ENCODE peak calls at places on chromosomes 6 and 20, in eight cellular contexts. W is NAMALWA; U is A172; Z is stimulated activated CD4-positive, alpha-beta T cell treated with anti-CD3 and anti-CD28 coated beads, Interleukin-15, amount 100 ng/mL, for 1 hour; E is lower lobe of right lung; Y is tibial artery; Q is mesenchymal stem cell; J is uterus. R is an unnamed sample.

GRCh38 chr6:37017606-37018005 is 12.2 kb downstream of the FGD2 start:
- DNase-seq in W (no peak), U (no peak), Z (no peak), E (no peak), Y (no peak), Q (no peak), J (no peak), R (no peak)

GRCh38 chr20:50040432-50041237 is 57.9 kb downstream of the SNAI1 start:
- DNase-seq in W (no peak), U (no peak), Z (no peak), E (no peak), Y (no peak), Q (no peak), J (no peak), R (no peak)

GRCh38 chr6:26224940-26225847 is 138.0 kb downstream of the HFE start:
- DNase-seq in W (no peak), U (no peak), Z (no peak), E (no peak), Y (no peak), Q (peak), J (no peak), R (peak)

GRCh38 chr20:50932881-50933280 is 1.6 kb upstream of the ADNP start:
- DNase-seq in W (no peak), U (no peak), Z (no peak), E (no peak), Y (no peak), Q (no peak), J (no peak), R (no peak)

GRCh38 chr20:64242797-64243475 is 12.6 kb upstream of the PCMTD2 start:
- DNase-seq in W (no peak), U (no peak), Z (no peak), E (peak), Y (no peak), Q (no peak), J (no peak), R (no peak)

GRCh38 chr6:36371231-36371630 is 16.2 kb downstream of the ETV7 start:
- DNase-seq in W (no peak), U (no peak), Z (no peak), E (no peak), Y (peak), Q (no peak), J (no peak), R (no peak)

GRCh38 chr6:9878535-9878934 is 536.3 kb downstream of the TFAP2A start:
- DNase-seq in W (no peak), U (no peak), Z (no peak), E (no peak), Y (no peak), Q (no peak), J (no peak), R (no peak)

GRCh38 chr6:125983246-125983945 is 2.9 kb upstream of the TRMT11 start:
- DNase-seq in W (no peak), U (peak), Z (no peak), E (no peak), Y (no peak), Q (peak), J (no peak), R (no peak)

GRCh38 chr20:60201198-60201597 is 243.0 kb downstream of the CDH26 start:
- DNase-seq in W (no peak), U (no peak), Z (no peak), E (no peak), Y (no peak), Q (no peak), J (no peak), R (no peak)

GRCh38 chr6:158758464-158758863 is 60.7 kb downstream of the EZR start:
- DNase-seq in W (no peak), U (no peak), Z (no peak), E (no peak), Y (no peak), Q (peak), J (no peak), R (peak)

GRCh38 chr20:18879262-18879661 is 65.7 kb downstream of the SCP2D1 start:
- DNase-seq in W (no peak), U (peak), Z (no peak), E (no peak), Y (no peak), Q (no peak), J (no peak), R (no peak)

GRCh38 chr6:77180367-77180766 is 282.9 kb downstream of the HTR1B start:
- DNase-seq in W (no peak), U (no peak), Z (no peak), E (no peak), Y (no peak), Q (no peak), J (no peak), R (no peak)

GRCh38 chr6:55433446-55434130 is 106.3 kb downstream of the GFRAL start:
- DNase-seq in W (no peak), U (no peak), Z (no peak), E (no peak), Y (no peak), Q (peak), J (no peak), R (no peak)

GRCh38 chr20:50870572-50871161 is 60.6 kb downstream of the ADNP start:
- DNase-seq in W (no peak), U (no peak), Z (no peak), E (no peak), Y (no peak), Q (peak), J (no peak), R (no peak)

GRCh38 chr6:46626228-46626909 is 26.2 kb downstream of the CYP39A1 start:
- DNase-seq in W (peak), U (no peak), Z (no peak), E (no peak), Y (no peak), Q (peak), J (no peak), R (no peak)

GRCh38 chr20:18727032-18727508 is 86.5 kb upstream of the SCP2D1 start:
- DNase-seq in W (no peak), U (no peak), Z (no peak), E (no peak), Y (no peak), Q (no peak), J (no peak), R (peak)

GRCh38 chr6:63899550-63899949 is 263.9 kb downstream of the PHF3 start:
- DNase-seq in W (no peak), U (peak), Z (no peak), E (no peak), Y (no peak), Q (peak), J (no peak), R (no peak)

GRCh38 chr20:60297649-60298048 is 339.4 kb downstream of the CDH26 start:
- DNase-seq in W (no peak), U (no peak), Z (no peak), E (no peak), Y (no peak), Q (no peak), J (no peak), R (no peak)

GRCh38 chr20:47438464-47439381 is 63.0 kb upstream of the NCOA3 start:
- DNase-seq in W (no peak), U (peak), Z (no peak), E (no peak), Y (no peak), Q (no peak), J (no peak), R (no peak)

GRCh38 chr6:131043902-131044447 is 19.1 kb downstream of the EPB41L2 start:
- DNase-seq in W (no peak), U (no peak), Z (no peak), E (no peak), Y (no peak), Q (no peak), J (no peak), R (no peak)

GRCh38 chr6:112214749-112215269 is 39.6 kb downstream of the LAMA4 start:
- DNase-seq in W (no peak), U (no peak), Z (no peak), E (no peak), Y (no peak), Q (no peak), J (no peak), R (no peak)

GRCh38 chr20:4071177-4071723 is 55.9 kb upstream of the RNF24 start:
- DNase-seq in W (no peak), U (no peak), Z (no peak), E (no peak), Y (no peak), Q (no peak), J (no peak), R (no peak)

GRCh38 chr20:52152416-52152815 is 39.2 kb downstream of the ZFP64 start:
- DNase-seq in W (no peak), U (no peak), Z (no peak), E (no peak), Y (no peak), Q (no peak), J (no peak), R (no peak)

GRCh38 chr6:137185290-137185689 is 11.8 kb upstream of the IL22RA2 start:
- DNase-seq in W (no peak), U (no peak), Z (no peak), E (no peak), Y (no peak), Q (no peak), J (no peak), R (no peak)

GRCh38 chr20:58714923-58715708 is 22.5 kb downstream of the NPEPL1 start:
- DNase-seq in W (no peak), U (no peak), Z (no peak), E (no peak), Y (peak), Q (no peak), J (no peak), R (no peak)

GRCh38 chr6:34798057-34798456 is 6.2 kb downstream of the BLTP3A start:
- DNase-seq in W (no peak), U (no peak), Z (no peak), E (no peak), Y (no peak), Q (no peak), J (no peak), R (no peak)

GRCh38 chr6:36851149-36851614 is 11.9 kb upstream of the CPNE5 start:
- DNase-seq in W (peak), U (peak), Z (no peak), E (no peak), Y (peak), Q (peak), J (peak), R (peak)

GRCh38 chr6:84685983-84686584 is 78.3 kb downstream of the TBX18 start:
- DNase-seq in W (peak), U (no peak), Z (no peak), E (no peak), Y (no peak), Q (no peak), J (no peak), R (no peak)

GRCh38 chr6:44650947-44651346 is 263.4 kb downstream of the CDC5L start:
- DNase-seq in W (no peak), U (peak), Z (no peak), E (no peak), Y (no peak), Q (peak), J (no peak), R (no peak)